ENCODE peak calls at places on chromosomes 5 and 9, in five cellular contexts. D is dorsolateral prefrontal cortex, J is AG04449, G is Panc1, P is brain microvascular endothelial cell. F is an unnamed sample.

GRCh38 chr9:82532504-82532903 is 530.4 kb downstream of the RASEF start:
- DNase-seq in D (no peak), J (no peak), G (no peak), P (no peak), F (no peak)

GRCh38 chr5:89277791-89278190 is 394.8 kb upstream of the MEF2C start:
- DNase-seq in D (no peak), J (no peak), G (no peak), P (no peak), F (no peak)

GRCh38 chr5:150520747-150521521 is 13.0 kb downstream of the NDST1 start:
- DNase-seq in D (no peak), J (no peak), G (no peak), P (no peak), F (no peak)

GRCh38 chr5:6837519-6838110 is 124.4 kb downstream of the TENT4A start:
- DNase-seq in D (no peak), J (no peak), G (peak), P (no peak), F (peak)

GRCh38 chr9:122109035-122109813 is 16.1 kb upstream of the TTLL11 start:
- DNase-seq in D (no peak), J (no peak), G (no peak), P (no peak), F (no peak)

GRCh38 chr5:542693-543311 is 18.6 kb upstream of the SLC9A3 start:
- DNase-seq in D (no peak), J (no peak), G (no peak), P (no peak), F (peak)

GRCh38 chr5:139708877-139709586 is 60.9 kb downstream of the CXXC5 start:
- DNase-seq in D (no peak), J (no peak), G (no peak), P (peak), F (no peak)

GRCh38 chr5:98643544-98643943 is 129.9 kb upstream of the RGMB start:
- DNase-seq in D (no peak), J (no peak), G (no peak), P (no peak), F (no peak)

GRCh38 chr5:6713274-6714181 is at the start of gene TENT4A:
- DNase-seq in D (no peak), J (no peak), G (no peak), P (no peak), F (no peak)

GRCh38 chr5:87102841-87103240 is 164.8 kb upstream of the RASA1 start:
- DNase-seq in D (no peak), J (no peak), G (no peak), P (no peak), F (no peak)

GRCh38 chr9:28518439-28518838 is 945.2 kb upstream of the C9orf72 start:
- DNase-seq in D (no peak), J (no peak), G (no peak), P (no peak), F (no peak)

GRCh38 chr9:119556129-119556875 is 187.1 kb upstream of the BRINP1 start:
- DNase-seq in D (peak), J (no peak), G (peak), P (peak), F (peak)

GRCh38 chr9:91785403-91785917 is 164.6 kb downstream of the ROR2 start:
- DNase-seq in D (no peak), J (no peak), G (no peak), P (no peak), F (no peak)

GRCh38 chr5:105409695-105410094 is 1847.1 kb upstream of the NUDT12 start:
- DNase-seq in D (no peak), J (no peak), G (no peak), P (no peak), F (no peak)

GRCh38 chr5:34611829-34612415 is 44.2 kb upstream of the RAI14 start:
- DNase-seq in D (no peak), J (no peak), G (no peak), P (no peak), F (no peak)

GRCh38 chr9:35526087-35526801 is 36.3 kb downstream of the RUSC2 start:
- DNase-seq in D (no peak), J (no peak), G (no peak), P (peak), F (no peak)

GRCh38 chr9:36872641-36873040 is 161.4 kb downstream of the PAX5 start:
- DNase-seq in D (no peak), J (no peak), G (no peak), P (no peak), F (no peak)

GRCh38 chr9:107681988-107682387 is 192.4 kb upstream of the KLF4 start:
- DNase-seq in D (no peak), J (no peak), G (no peak), P (no peak), F (no peak)

GRCh38 chr5:170315154-170315553 is 17.6 kb upstream of the LCP2 start:
- DNase-seq in D (peak), J (no peak), G (no peak), P (peak), F (no peak)

GRCh38 chr9:132809677-132810076 is 68.4 kb downstream of the AK8 start:
- DNase-seq in D (no peak), J (no peak), G (no peak), P (no peak), F (no peak)

GRCh38 chr9:88414298-88414697 is 26.1 kb downstream of the SPIN1 start:
- DNase-seq in D (no peak), J (no peak), G (no peak), P (no peak), F (no peak)

GRCh38 chr9:100600511-100601079 is 22.7 kb downstream of the CAVIN4 start:
- DNase-seq in D (no peak), J (no peak), G (no peak), P (no peak), F (no peak)

GRCh38 chr5:155522540-155522939 is 509.0 kb downstream of the KIF4B start:
- DNase-seq in D (no peak), J (no peak), G (no peak), P (no peak), F (no peak)

GRCh38 chr5:137146402-137146889 is 352.7 kb downstream of the SPOCK1 start:
- DNase-seq in D (peak), J (peak), G (peak), P (peak), F (no peak)

GRCh38 chr5:36418172-36418979 is 116.7 kb upstream of the RANBP3L start:
- DNase-seq in D (no peak), J (no peak), G (no peak), P (no peak), F (no peak)

GRCh38 chr9:103301051-103301450 is 305.9 kb downstream of the CYLC2 start:
- DNase-seq in D (no peak), J (no peak), G (no peak), P (no peak), F (no peak)

GRCh38 chr9:105341784-105342183 is 97.3 kb downstream of the SLC44A1 start:
- DNase-seq in D (no peak), J (no peak), G (no peak), P (no peak), F (no peak)

GRCh38 chr5:87210076-87210475 is 57.6 kb upstream of the RASA1 start:
- DNase-seq in D (no peak), J (no peak), G (no peak), P (no peak), F (no peak)

GRCh38 chr5:36079200-36079761 is 12.6 kb upstream of the UGT3A2 start:
- DNase-seq in D (no peak), J (no peak), G (peak), P (peak), F (peak)

GRCh38 chr5:6435356-6435755 is 13.3 kb upstream of the UBE2QL1 start:
- DNase-seq in D (no peak), J (no peak), G (no peak), P (no peak), F (peak)

GRCh38 chr9:5231212-5231611 is at the start of gene INSL4:
- DNase-seq in D (no peak), J (no peak), G (no peak), P (peak), F (no peak)

GRCh38 chr5:55063220-55063863 is 39.1 kb upstream of the GZMA start:
- DNase-seq in D (no peak), J (no peak), G (no peak), P (peak), F (no peak)

GRCh38 chr9:21455320-21455719 is 15.1 kb downstream of the IFNA1 start:
- DNase-seq in D (no peak), J (no peak), G (peak), P (peak), F (peak)

GRCh38 chr5:89777758-89778157 is 631.8 kb downstream of the CETN3 start:
- DNase-seq in D (no peak), J (no peak), G (no peak), P (no peak), F (no peak)

GRCh38 chr5:149656576-149657182 is 73.4 kb upstream of the PPARGC1B start:
- DNase-seq in D (no peak), J (no peak), G (peak), P (peak), F (peak)

GRCh38 chr9:122134822-122135528 is 24.6 kb downstream of the NDUFA8 start:
- DNase-seq in D (no peak), J (no peak), G (no peak), P (peak), F (no peak)

GRCh38 chr9:125889122-125889523 is 141.9 kb downstream of the PBX3 start:
- DNase-seq in D (peak), J (no peak), G (no peak), P (peak), F (peak)

GRCh38 chr5:115947260-115947659 is 15.0 kb upstream of the LVRN start:
- DNase-seq in D (no peak), J (no peak), G (no peak), P (peak), F (no peak)

GRCh38 chr5:115949096-115949495 is 13.2 kb upstream of the LVRN start:
- DNase-seq in D (no peak), J (no peak), G (no peak), P (peak), F (no peak)

GRCh38 chr5:115946655-115947054 is 15.6 kb upstream of the LVRN start:
- DNase-seq in D (no peak), J (no peak), G (no peak), P (peak), F (no peak)

GRCh38 chr5:115944501-115944900 is 17.8 kb upstream of the LVRN start:
- DNase-seq in D (no peak), J (no peak), G (no peak), P (no peak), F (no peak)

GRCh38 chr5:115948013-115948605 is 14.2 kb upstream of the LVRN start:
- DNase-seq in D (no peak), J (no peak), G (no peak), P (no peak), F (no peak)
- TF ChIP-seq CTCF in D (no peak), J (no peak), G (no peak), P (no peak), F (no peak)

GRCh38 chr9:123724211-123724831 is 205.6 kb downstream of the DENND1A start:
- DNase-seq in D (peak), J (peak), G (no peak), P (peak), F (no peak)
- TF ChIP-seq CTCF in D (peak), J (peak), G (peak), P (peak), F (no peak)

DNA sequence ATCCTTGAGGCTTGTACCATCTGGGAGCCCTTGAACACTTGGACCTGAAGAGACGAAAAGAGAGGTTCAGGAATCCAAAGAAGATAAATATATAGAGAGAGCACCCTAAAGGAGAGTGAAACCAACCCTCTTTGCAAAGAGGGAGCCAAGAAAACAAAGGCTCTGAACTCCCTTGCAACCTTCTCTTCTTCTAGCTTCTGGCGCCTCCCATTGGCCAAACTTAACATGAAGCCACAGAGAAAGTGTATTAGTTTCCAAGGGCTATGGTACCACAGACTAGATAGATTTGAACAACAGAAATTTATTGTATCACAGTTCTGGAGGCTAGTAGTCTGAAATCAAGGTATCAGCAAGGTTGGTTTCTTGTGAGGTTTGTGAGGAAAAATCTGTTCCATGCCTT is 175.1 kb downstream of the HCN1 start:
- DNase-seq in D (no peak), J (no peak), G (no peak), P (no peak), F (peak)
- TF ChIP-seq CTCF in D (peak), J (no peak), G (peak), P (peak), F (no peak)

GRCh38 chr9:127629468-127630081 is 17.5 kb downstream of the STXBP1 start:
- DNase-seq in D (no peak), J (no peak), G (no peak), P (no peak), F (peak)
- TF ChIP-seq CTCF in D (no peak), J (peak), G (no peak), P (peak), F (no peak)